ENCODE peak calls at places on chromosome 9, in ten cellular contexts. M is WERI-Rb-1, X is cardiac muscle cell, F is fibroblast of mammary gland, R is transverse colon, N is fibroblast of the aortic adventitia, V is heart left ventricle, Y is foreskin fibroblast, C is thoracic aorta, S is psoas muscle. G is an unnamed sample.

GRCh38 chr9:114718801-114719221 is 36.8 kb upstream of the TEX48 start:
- DNase-seq in R (peak; percentile 35), M (no peak), N (no peak), S (no peak), Y (no peak), V (no peak), C (no peak), F (no peak), X (no peak), G (no peak)

GRCh38 chr9:111965566-111966019 is 69.0 kb downstream of the UGCG start:
- DNase-seq in N (peak; percentile 91), V (no peak), X (peak; percentile 82), Y (peak; percentile 95), S (no peak), R (no peak), C (no peak), F (peak; percentile 99), M (no peak), G (no peak)

GRCh38 chr9:35718726-35719511 is 13.1 kb downstream of the TLN1 start:
- DNase-seq in F (peak; percentile 32), S (no peak), M (no peak), R (no peak), X (no peak), Y (peak; percentile 23), V (no peak), N (no peak), C (no peak), G (no peak)

GRCh38 chr9:136363606-136364368 is at the start of gene DNLZ:
- DNase-seq in F (peak; percentile 78), V (peak; percentile 95), C (peak; percentile 40), Y (peak; percentile 95), R (peak; percentile 89), N (peak; percentile 80), M (peak; percentile 77), X (peak; percentile 91), S (peak; percentile 92), G (peak; percentile 47)

GRCh38 chr9:2778816-2779215 is 61.5 kb downstream of the KCNV2 start:
- DNase-seq in M (no peak), R (no peak), N (no peak), C (no peak), F (no peak), Y (no peak), X (no peak), V (no peak), S (no peak), G (no peak)

GRCh38 chr9:136629879-136630661 is 32.6 kb upstream of the EGFL7 start:
- DNase-seq in R (peak; percentile 75), V (peak; percentile 86), Y (peak; percentile 63), M (peak; percentile 88), S (peak; percentile 68), N (peak; percentile 28), F (peak; percentile 27), X (peak; percentile 65), C (no peak), G (no peak)

GRCh38 chr9:132584616-132585560 is 2.5 kb downstream of the BARHL1 start:
- DNase-seq in Y (peak; percentile 39), M (no peak), X (peak; percentile 42), N (no peak), R (no peak), C (no peak), V (no peak), S (peak; percentile 26), F (peak; percentile 50), G (no peak)

GRCh38 chr9:111153973-111154590 is 115.8 kb upstream of the LPAR1 start:
- DNase-seq in V (no peak), R (no peak), Y (peak; percentile 46), S (no peak), X (no peak), F (peak; percentile 41), M (no peak), N (no peak), C (no peak), G (no peak)

GRCh38 chr9:98172604-98173003 is 19.8 kb downstream of the CORO2A start:
- DNase-seq in C (no peak), S (no peak), M (peak; percentile 71), N (peak; percentile 4), V (no peak), F (no peak), R (no peak), X (no peak), Y (peak; percentile 39), G (no peak)

GRCh38 chr9:133913571-133914369 is 78.4 kb downstream of the VAV2 start:
- DNase-seq in C (no peak), Y (no peak), R (no peak), F (no peak), V (no peak), M (no peak), N (no peak), X (no peak), S (no peak), G (no peak)

GRCh38 chr9:120729796-120730195 is 15.5 kb upstream of the MEGF9 start:
- DNase-seq in Y (no peak), F (no peak), C (no peak), M (peak; percentile 40), R (no peak), S (no peak), N (peak; percentile 19), X (no peak), V (no peak), G (no peak)

GRCh38 chr9:115018547-115019435 is 88.4 kb upstream of the TNFSF8 start:
- DNase-seq in S (no peak), Y (peak; percentile 71), C (no peak), X (peak; percentile 57), V (no peak), M (no peak), R (peak; percentile 34), F (peak; percentile 69), N (peak; percentile 96), G (no peak)

GRCh38 chr9:107638496-107638895 is 148.9 kb upstream of the KLF4 start:
- DNase-seq in S (no peak), M (no peak), N (no peak), R (no peak), C (no peak), F (peak; percentile 18), V (no peak), X (no peak), Y (no peak), G (no peak)
- H3K4me3 ChIP-seq in S (peak overlapping the region; percentile 65), M (peak overlapping the region; percentile 14), N (peak overlapping the region; percentile 64), R (peak overlapping the region; percentile 37), C (peak overlapping the region; percentile 73), F (peak overlapping the region; percentile 55), V (peak overlapping the region; percentile 54), X (peak overlapping the region; percentile 30), Y (peak overlapping the region; percentile 66), G (no peak overlapping the region)

DNA sequence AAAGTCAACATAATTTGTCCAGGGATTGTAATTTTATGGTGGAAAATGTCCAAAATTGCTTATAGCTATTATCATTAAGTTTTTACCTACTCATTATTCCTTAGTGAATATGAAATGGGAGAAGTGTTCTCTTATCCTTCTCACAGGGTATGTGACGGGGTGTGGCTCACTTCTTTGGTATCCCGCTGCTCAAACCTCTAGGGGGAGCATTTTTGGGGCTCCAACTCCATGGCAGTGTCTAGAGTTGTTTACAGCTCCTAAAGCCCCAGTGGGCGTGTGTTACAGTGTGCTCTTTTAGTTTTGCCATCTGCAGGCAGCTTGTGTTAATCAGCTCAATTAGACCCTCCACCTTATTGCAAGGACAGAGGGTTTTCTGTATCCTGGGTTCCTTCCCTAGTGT is 89.4 kb downstream of the CDKN2A start:
- DNase-seq in R (no peak), Y (peak; percentile 15), M (peak; percentile 18), C (no peak), V (no peak), S (no peak), N (no peak), X (no peak), F (peak; percentile 28), G (no peak)
- TF ChIP-seq CTCF in R (no peak), Y (no peak), M (peak; percentile 30), C (no peak), V (no peak), S (no peak), N (peak; percentile 4), X (no peak), F (peak; percentile 5), G (no peak)

DNA sequence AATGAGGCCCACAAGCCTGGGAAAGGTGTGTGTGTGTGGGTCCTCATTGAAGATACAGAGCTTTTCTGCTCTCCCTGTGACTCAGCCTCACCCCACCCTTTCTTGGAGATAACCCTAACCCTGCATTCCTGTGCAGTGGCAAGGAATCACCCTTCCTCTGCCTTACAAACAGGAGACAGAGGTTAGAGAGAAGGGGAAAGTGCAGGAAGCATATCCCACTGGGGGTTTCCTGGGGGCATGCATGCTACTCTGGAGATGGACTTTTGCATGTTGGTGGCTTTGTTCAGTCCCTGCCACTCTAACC is 4.5 kb upstream of the LHX2 start:
- DNase-seq in V (no peak), N (no peak), F (no peak), X (no peak), Y (no peak), C (no peak), R (no peak), S (no peak), M (no peak), G (no peak)
- H3K4me3 ChIP-seq in V (no peak overlapping the region), N (no peak overlapping the region), F (no peak overlapping the region), X (no peak overlapping the region), Y (no peak overlapping the region), C (no peak overlapping the region), R (no peak overlapping the region), S (no peak overlapping the region), M (no peak overlapping the region), G (no peak overlapping the region)

GRCh38 chr9:15420796-15421195 is 1.9 kb upstream of the SNAPC3 start:
- DNase-seq in N (peak; percentile 43), V (no peak), F (no peak), M (no peak), S (no peak), X (no peak), R (no peak), Y (no peak), C (no peak), G (no peak)

GRCh38 chr9:15426019-15426418 is 3.3 kb downstream of the SNAPC3 start:
- DNase-seq in V (no peak), S (no peak), N (no peak), Y (no peak), C (no peak), X (no peak), F (no peak), R (no peak), M (no peak), G (no peak)

GRCh38 chr9:15422355-15423327 is at the start of gene SNAPC3:
- DNase-seq in M (peak; percentile 95), R (peak; percentile 97), F (peak; percentile 92), Y (peak; percentile 98), S (peak; percentile 97), V (peak; percentile 97), N (peak; percentile 91), X (peak; percentile 97), C (peak; percentile 71), G (peak; percentile 80)

GRCh38 chr9:15421532-15421931 is 1.1 kb upstream of the SNAPC3 start:
- DNase-seq in C (no peak), M (no peak), S (no peak), N (no peak), X (no peak), R (peak; percentile 32), V (no peak), Y (no peak), F (no peak), G (no peak)

DNA sequence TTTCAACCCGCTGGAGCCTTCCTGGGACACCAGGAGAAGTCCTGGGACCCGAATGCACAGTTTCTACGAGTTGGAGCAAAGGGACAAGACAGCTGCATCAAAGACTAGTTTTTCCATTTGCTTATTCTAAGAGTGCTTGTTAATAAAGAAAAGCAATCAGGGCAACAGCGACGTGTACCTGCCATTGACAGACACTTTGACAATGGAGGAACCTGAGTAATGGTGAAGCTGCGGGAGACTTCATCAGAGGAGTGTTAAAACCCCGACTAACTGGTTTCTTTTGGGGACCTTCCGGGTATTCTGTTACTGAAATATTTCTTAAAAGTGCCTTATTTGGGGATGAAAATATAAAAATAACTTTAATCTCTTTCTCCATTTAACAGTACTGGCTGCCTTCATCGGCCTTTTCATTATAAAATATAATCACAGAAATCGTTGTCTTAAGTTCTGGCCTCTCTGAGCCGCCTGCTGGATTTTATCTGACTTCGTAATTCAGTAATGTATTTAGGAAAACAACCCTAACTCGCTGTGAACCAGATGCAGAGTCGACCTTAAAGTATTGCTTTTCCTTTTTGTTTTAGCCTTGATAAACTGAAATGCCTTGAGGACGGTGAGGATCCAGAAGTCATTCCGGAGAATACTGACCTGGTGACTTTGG is 781 bp downstream of the SNAPC3 start:
- DNase-seq in M (no peak), X (peak; percentile 42), Y (peak; percentile 50), V (no peak), C (no peak), N (peak; percentile 61), S (no peak), F (peak; percentile 46), R (no peak), G (no peak)
- TF ChIP-seq CTCF in M (no peak), X (peak; percentile 31), Y (peak; percentile 22), V (no peak), C (no peak), N (peak; percentile 47), S (no peak), F (peak; percentile 25), R (peak; percentile 40), G (peak; percentile 13)

G was measured in GM12864.